ENCODE peak calls at places on chromosomes 12 and 14, in six cellular contexts. T is transverse colon, I is GM12892, C is right lobe of liver, V is A549, O is GM12891. B is an unnamed sample.

GRCh38 chr12:69639400-69640016 is 28.8 kb upstream of the LRRC10 start:
- DNase-seq in C (peak), T (peak), I (peak), V (peak), O (peak), B (peak)

GRCh38 chr12:26617513-26617912 is 215.5 kb downstream of the ITPR2 start:
- DNase-seq in O (no peak), T (no peak), I (no peak), C (no peak), V (no peak), B (no peak)

GRCh38 chr14:104659764-104660523 is 29.5 kb upstream of the INF2 start:
- DNase-seq in C (no peak), V (no peak), O (no peak), T (no peak), I (no peak), B (no peak)

GRCh38 chr14:38593477-38593876 is 337.6 kb upstream of the CLEC14A start:
- DNase-seq in C (no peak), O (no peak), T (no peak), I (no peak), V (no peak), B (no peak)

GRCh38 chr12:69987453-69988102 is 162.6 kb downstream of the MYRFL start:
- DNase-seq in O (no peak), I (no peak), T (peak), C (no peak), V (peak), B (peak)

GRCh38 chr12:193282-193681 is 20.7 kb downstream of the SLC6A12 start:
- DNase-seq in I (no peak), V (no peak), C (no peak), T (no peak), O (no peak), B (no peak)

GRCh38 chr12:18753481-18754117 is 15.7 kb downstream of the CAPZA3 start:
- DNase-seq in C (peak), I (no peak), V (no peak), T (no peak), O (no peak), B (no peak)

GRCh38 chr14:64465856-64466554 is 706 bp downstream of the AKAP5 start:
- DNase-seq in T (no peak), V (peak), C (no peak), O (no peak), I (no peak), B (peak)

GRCh38 chr12:12016284-12017100 is 54.2 kb upstream of the BCL2L14 start:
- DNase-seq in O (no peak), T (no peak), V (no peak), I (no peak), C (no peak), B (no peak)

GRCh38 chr12:102426599-102427541 is 53.5 kb downstream of the IGF1 start:
- DNase-seq in V (no peak), C (no peak), I (no peak), O (no peak), T (no peak), B (no peak)

GRCh38 chr14:75283162-75283883 is 4.7 kb downstream of the FOS start:
- DNase-seq in O (no peak), V (peak), C (no peak), T (peak), I (no peak), B (no peak)

GRCh38 chr12:90366286-90366685 is 588.7 kb downstream of the CCER1 start:
- DNase-seq in C (no peak), O (no peak), I (no peak), T (no peak), V (no peak), B (no peak)

GRCh38 chr12:121628037-121628436 is 1.7 kb downstream of the ORAI1 start:
- DNase-seq in O (no peak), T (peak), C (no peak), I (no peak), V (no peak), B (no peak)

GRCh38 chr12:56300644-56301464 is 724 bp upstream of the CS start:
- DNase-seq in T (no peak), O (no peak), I (no peak), C (no peak), V (no peak), B (no peak)

GRCh38 chr14:96582995-96583394 is 80.8 kb downstream of the PAPOLA start:
- DNase-seq in C (no peak), V (no peak), T (no peak), I (no peak), O (no peak), B (no peak)

GRCh38 chr12:26976687-26977086 is 37.5 kb downstream of the TM7SF3 start:
- DNase-seq in O (no peak), V (no peak), I (no peak), T (no peak), C (no peak), B (no peak)

GRCh38 chr12:62472472-62472871 is 5.8 kb downstream of the MON2 start:
- DNase-seq in T (no peak), I (no peak), C (no peak), V (no peak), O (no peak), B (no peak)

GRCh38 chr12:118979763-118980406 is 1.5 kb upstream of the SRRM4 start:
- DNase-seq in V (peak), I (peak), O (peak), C (peak), T (peak), B (peak)

GRCh38 chr12:76927170-76927784 is 48.5 kb upstream of the CSRP2 start:
- DNase-seq in T (peak), C (peak), O (peak), V (peak), I (peak), B (peak)

GRCh38 chr12:68497112-68497511 is 113.6 kb upstream of the RAP1B start:
- DNase-seq in C (no peak), V (no peak), O (no peak), T (no peak), I (no peak), B (no peak)

GRCh38 chr14:101709962-101710891 is 51.3 kb upstream of the PPP2R5C start:
- DNase-seq in V (no peak), T (peak), O (no peak), I (no peak), C (peak), B (no peak)

GRCh38 chr12:116955382-116956021 is 44.8 kb downstream of the FBXW8 start:
- DNase-seq in I (no peak), C (no peak), T (peak), O (no peak), V (peak), B (no peak)

GRCh38 chr12:121805800-121806555 is 2.2 kb downstream of the SETD1B start:
- DNase-seq in T (no peak), O (no peak), I (no peak), C (peak), V (peak), B (no peak)

GRCh38 chr14:89466939-89467338 is 49.9 kb upstream of the FOXN3 start:
- DNase-seq in I (no peak), V (no peak), C (no peak), O (no peak), T (no peak), B (no peak)

GRCh38 chr14:69154779-69155178 is 1.9 kb upstream of the DCAF5 start:
- DNase-seq in I (no peak), O (no peak), V (peak), C (no peak), T (no peak), B (no peak)

GRCh38 chr14:102805454-102805891 is 28.2 kb downstream of the TRAF3 start:
- DNase-seq in C (no peak), O (no peak), T (peak), V (no peak), I (no peak), B (peak)

GRCh38 chr14:76456891-76457586 is 81.1 kb downstream of the ESRRB start:
- DNase-seq in O (no peak), I (no peak), V (no peak), C (no peak), T (no peak), B (no peak)

GRCh38 chr14:98932436-98933325 is 339.3 kb downstream of the BCL11B start:
- DNase-seq in O (no peak), T (no peak), V (no peak), C (no peak), I (no peak), B (no peak)

GRCh38 chr12:47867496-47867941 is 37.3 kb downstream of the VDR start:
- DNase-seq in V (peak), C (no peak), I (no peak), T (no peak), O (no peak), B (peak)

GRCh38 chr12:62695696-62696095 is 229.1 kb downstream of the MON2 start:
- DNase-seq in V (no peak), T (no peak), O (no peak), C (no peak), I (no peak), B (no peak)

GRCh38 chr14:26841361-26841760 is 243.5 kb upstream of the NOVA1 start:
- DNase-seq in V (no peak), O (no peak), T (no peak), C (no peak), I (no peak), B (no peak)

GRCh38 chr14:31692376-31692781 is 131.2 kb downstream of the NUBPL start:
- DNase-seq in O (no peak), C (no peak), I (no peak), T (no peak), V (no peak), B (no peak)

GRCh38 chr12:7035464-7035863 is 17.2 kb upstream of the LPCAT3 start:
- DNase-seq in T (no peak), C (no peak), O (no peak), V (no peak), I (no peak), B (no peak)

GRCh38 chr12:7026854-7027253 is 8.6 kb upstream of the LPCAT3 start:
- DNase-seq in T (no peak), I (no peak), O (no peak), V (no peak), C (no peak), B (no peak)

GRCh38 chr12:7032990-7033389 is 14.7 kb upstream of the LPCAT3 start:
- DNase-seq in C (no peak), V (no peak), O (no peak), I (no peak), T (no peak), B (no peak)

GRCh38 chr12:7031306-7031705 is 13.0 kb upstream of the LPCAT3 start:
- DNase-seq in O (no peak), I (no peak), V (no peak), T (no peak), C (no peak), B (no peak)
- TF ChIP-seq POLR2A in O (no peak), I (no peak), V (no peak), T (no peak), C (no peak), B (no peak)

DNA sequence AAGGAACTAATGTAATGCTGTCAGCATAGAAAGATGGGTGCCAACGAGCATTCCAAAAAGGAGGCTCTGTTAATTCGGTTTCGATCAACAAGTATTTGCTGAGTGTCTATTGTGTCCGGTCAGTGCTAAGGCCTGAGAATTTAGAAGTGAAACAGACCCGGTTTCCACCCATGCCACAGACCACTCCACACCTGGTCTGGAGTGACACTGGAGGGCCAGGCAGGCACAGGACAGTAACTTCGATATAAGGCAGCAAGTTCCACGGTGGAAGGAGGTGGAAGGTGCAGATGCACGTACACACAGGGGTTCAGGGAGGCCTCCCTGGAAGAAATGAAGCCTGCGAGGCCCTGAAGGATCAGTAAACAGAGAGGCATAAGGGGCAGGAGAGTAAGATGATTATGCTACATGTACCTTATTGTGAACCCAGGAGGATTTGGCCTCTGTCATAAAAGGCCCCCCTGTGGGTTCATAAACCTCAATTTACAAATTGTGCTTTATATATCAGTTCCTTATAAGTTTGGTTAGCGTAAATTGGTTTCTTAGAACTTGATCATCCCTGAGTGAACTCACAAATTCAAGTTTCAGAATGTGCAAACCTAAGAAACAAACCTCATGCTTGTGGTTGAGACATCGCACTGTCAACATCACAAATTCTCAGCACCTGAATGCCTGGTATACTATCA is 25.9 kb downstream of the SSH1 start:
- DNase-seq in C (no peak), T (peak), I (no peak), V (no peak), O (no peak), B (no peak)
- TF ChIP-seq POLR2A in C (no peak), T (no peak), I (no peak), V (no peak), O (no peak), B (no peak)

GRCh38 chr12:108731866-108732461 is 646 bp upstream of the CORO1C start:
- DNase-seq in T (peak), O (peak), V (peak), C (peak), I (peak), B (peak)

GRCh38 chr12:108728820-108729611 is 2.3 kb downstream of the CORO1C start:
- DNase-seq in V (no peak), C (no peak), I (no peak), O (no peak), T (no peak), B (no peak)

GRCh38 chr12:108731105-108731865 is at the start of gene CORO1C:
- DNase-seq in T (peak), V (peak), I (peak), C (peak), O (peak), B (peak)

GRCh38 chr12:108729612-108730336 is 1.5 kb downstream of the CORO1C start:
- DNase-seq in C (no peak), T (no peak), I (no peak), V (no peak), O (no peak), B (peak)

DNA sequence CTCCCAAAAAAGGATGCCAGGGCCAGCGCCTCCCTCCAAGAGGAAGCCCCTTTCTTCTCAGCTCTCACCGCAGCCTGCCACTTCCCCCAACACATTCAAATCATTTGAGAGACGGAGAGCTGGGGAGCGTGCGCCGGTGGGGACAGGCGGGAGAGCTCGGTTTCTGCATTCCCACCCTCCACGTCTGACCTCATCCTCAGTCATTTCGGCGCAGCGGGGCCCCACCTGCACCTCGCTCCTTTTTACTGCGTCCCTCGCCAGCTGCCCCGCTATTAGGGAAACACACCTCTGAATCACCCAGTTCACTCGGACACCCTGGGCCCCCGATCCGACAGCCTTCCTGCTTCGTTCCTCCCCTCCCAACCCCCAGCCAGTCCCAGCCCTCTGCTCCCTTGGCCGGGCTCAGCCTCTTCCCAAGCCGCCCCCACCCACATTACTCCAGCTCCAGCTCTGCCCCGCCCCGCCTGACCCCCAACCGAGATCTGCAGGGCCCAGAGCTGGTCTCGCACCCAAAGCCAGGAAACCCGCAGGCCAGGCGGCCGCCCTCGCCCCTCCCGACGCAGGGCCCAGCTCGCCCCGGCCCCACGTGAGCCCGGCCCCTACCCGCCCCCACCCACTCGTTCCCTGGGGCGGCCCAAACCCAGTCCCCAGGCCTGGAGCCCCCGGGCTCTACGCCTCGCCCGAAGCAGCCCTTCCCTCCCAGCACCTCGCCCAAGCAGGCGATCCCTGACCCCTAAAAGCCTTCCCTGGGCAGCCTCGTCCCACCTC is 797 bp downstream of the CORO1C start:
- DNase-seq in O (peak), I (peak), C (peak), V (peak), T (peak), B (peak)
- TF ChIP-seq POLR2A in O (peak), I (peak), C (peak), V (no peak), T (peak), B (peak)

GRCh38 chr12:39277416-39277815 is 165.5 kb downstream of the KIF21A start:
- DNase-seq in C (no peak), O (no peak), T (no peak), I (no peak), V (no peak), B (no peak)
- TF ChIP-seq POLR2A in C (no peak), O (no peak), T (no peak), I (no peak), V (no peak), B (no peak)

GRCh38 chr12:31715283-31715825 is 13.5 kb downstream of the AMN1 start:
- DNase-seq in O (no peak), V (peak), T (no peak), C (no peak), I (peak), B (no peak)
- TF ChIP-seq POLR2A in O (peak), V (no peak), T (no peak), C (no peak), I (peak), B (no peak)

GRCh38 chr12:95789126-95790024 is 1.2 kb downstream of the NTN4 start:
- DNase-seq in I (no peak), C (peak), O (no peak), T (peak), V (peak), B (no peak)

GRCh38 chr12:95790912-95791849 is 617 bp upstream of the NTN4 start:
- DNase-seq in T (peak), C (peak), O (peak), V (peak), I (peak), B (no peak)

GRCh38 chr12:95788637-95789036 is 1.9 kb downstream of the NTN4 start:
- DNase-seq in I (no peak), O (no peak), C (no peak), V (no peak), T (no peak), B (no peak)

GRCh38 chr12:95787274-95787814 is 3.2 kb downstream of the NTN4 start:
- DNase-seq in I (no peak), T (no peak), C (no peak), O (no peak), V (no peak), B (no peak)

DNA sequence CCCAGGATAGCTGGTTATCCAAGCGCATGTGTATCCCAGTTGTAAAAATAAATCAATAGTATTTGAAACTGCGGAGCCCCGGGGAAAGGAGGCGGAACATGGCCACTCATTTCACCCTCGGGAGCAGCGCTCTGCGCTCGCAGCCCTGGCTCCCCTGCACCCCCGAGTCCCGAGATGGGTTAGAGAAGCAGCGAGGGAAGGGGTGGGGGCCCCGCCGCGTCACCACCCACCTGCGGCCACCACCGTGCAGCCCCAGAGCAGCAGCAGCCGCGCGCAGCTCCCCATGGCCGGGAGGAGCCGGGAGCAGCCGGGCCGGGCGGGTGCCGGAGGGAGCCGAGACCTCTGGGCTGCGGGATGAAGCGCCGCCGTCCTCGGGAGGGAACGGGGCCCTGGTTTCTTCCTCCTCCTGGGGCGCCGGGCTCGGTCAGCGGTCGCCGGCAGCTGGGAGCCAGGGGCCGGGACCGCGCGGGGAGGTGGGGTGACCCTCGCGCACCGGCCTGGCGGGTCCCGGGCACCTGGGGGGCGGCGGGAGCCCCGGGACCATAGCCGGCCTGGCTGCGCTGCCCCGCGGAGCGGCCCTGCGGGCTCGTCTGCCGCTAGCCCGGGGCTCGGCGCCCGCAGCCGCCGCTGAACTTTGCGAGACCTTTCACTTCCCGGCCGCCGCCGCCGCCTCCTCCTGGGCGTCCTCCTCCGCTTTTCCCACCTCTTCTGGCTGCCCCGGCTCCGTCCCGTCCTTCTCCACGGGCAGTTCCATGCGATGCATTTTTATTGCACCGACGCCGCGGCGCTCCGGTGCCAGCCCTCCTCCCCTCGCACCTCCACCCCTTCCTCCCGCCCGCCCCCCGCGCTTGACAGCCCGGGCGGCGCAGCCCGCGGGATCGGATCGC is at the start of gene NTN4:
- DNase-seq in V (peak), O (peak), T (peak), C (peak), I (peak), B (no peak)
- TF ChIP-seq POLR2A in V (peak), O (no peak), T (peak), C (peak), I (no peak), B (peak)

GRCh38 chr12:7933255-7933726 is 2.7 kb downstream of the SLC2A3 start:
- DNase-seq in C (peak), V (peak), O (peak), T (peak), I (peak), B (peak)
- TF ChIP-seq POLR2A in C (no peak), V (no peak), O (no peak), T (peak), I (peak), B (no peak)

B was measured in H54.